ENCODE peak calls at places on chromosomes 7 and 10, in nine cellular contexts. B, Y, K, O, X, A, D, P and H are unnamed samples.
A peak's percentile ranks its signal among the peaks of the same experiment; 100 is the strongest.

GRCh38 chr10:119423510-119423874 is 119.0 kb downstream of the RGS10 start:
- DNase-seq in A (no peak), B (peak; percentile 8), O (no peak), Y (no peak), P (no peak), D (no peak), X (no peak), K (no peak), H (no peak)

GRCh38 chr7:101093907-101094306 is 8.6 kb downstream of the TRIM56 start:
- DNase-seq in Y (no peak), P (no peak), O (no peak), K (no peak), X (no peak), B (no peak), D (no peak), A (no peak), H (no peak)

GRCh38 chr10:97686301-97686961 is 610 bp downstream of the AVPI1 start:
- DNase-seq in Y (peak; percentile 10), P (no peak), B (no peak), K (no peak), A (no peak), O (no peak), X (no peak), D (no peak), H (no peak)

GRCh38 chr10:29041512-29042150 is 247.2 kb upstream of the LYZL1 start:
- DNase-seq in P (no peak), O (no peak), A (no peak), D (no peak), K (no peak), B (no peak), X (no peak), Y (no peak), H (no peak)

GRCh38 chr10:103715430-103715829 is 139.9 kb downstream of the SH3PXD2A start:
- DNase-seq in D (no peak), P (no peak), K (no peak), O (no peak), Y (no peak), B (peak; percentile 22), A (no peak), X (no peak), H (no peak)

GRCh38 chr7:106369816-106370215 is 85.0 kb upstream of the NAMPT start:
- DNase-seq in D (no peak), A (no peak), O (no peak), P (no peak), Y (no peak), X (no peak), B (no peak), K (no peak), H (no peak)

GRCh38 chr7:107045980-107046379 is 1.5 kb downstream of the PRKAR2B start:
- DNase-seq in P (no peak), A (no peak), D (peak; percentile 9), O (no peak), B (no peak), Y (no peak), X (no peak), K (no peak), H (no peak)

GRCh38 chr10:78821052-78821451 is 247.7 kb upstream of the ZMIZ1 start:
- DNase-seq in K (no peak), D (no peak), Y (no peak), A (no peak), X (no peak), O (no peak), P (no peak), B (no peak), H (no peak)

GRCh38 chr7:46625032-46625431 is 704.0 kb upstream of the IGFBP3 start:
- DNase-seq in P (no peak), O (no peak), X (no peak), A (no peak), K (no peak), D (no peak), Y (no peak), B (no peak), H (no peak)

GRCh38 chr10:130016095-130016494 is 52.0 kb upstream of the EBF3 start:
- DNase-seq in K (no peak), B (no peak), Y (no peak), X (no peak), O (no peak), D (no peak), A (no peak), P (no peak), H (no peak)

GRCh38 chr7:27165655-27166474 is 528 bp upstream of the HOXA9 start:
- DNase-seq in Y (no peak), O (no peak), A (peak; percentile 43), X (no peak), K (no peak), B (peak; percentile 20), D (no peak), P (no peak), H (no peak)

GRCh38 chr10:61464461-61465215 is 11.5 kb upstream of the TMEM26 start:
- DNase-seq in O (no peak), K (no peak), Y (no peak), X (no peak), A (no peak), D (no peak), P (no peak), B (no peak), H (no peak)

GRCh38 chr10:36765777-36766176 is 359.6 kb upstream of the ANKRD30A start:
- DNase-seq in K (no peak), D (no peak), B (no peak), X (no peak), Y (no peak), O (no peak), P (no peak), A (no peak), H (no peak)

GRCh38 chr7:128215739-128216138 is 25.3 kb upstream of the LEP start:
- DNase-seq in D (no peak), K (no peak), B (no peak), O (no peak), A (no peak), P (no peak), Y (no peak), X (no peak), H (no peak)

GRCh38 chr10:88408111-88408510 is 175.0 kb downstream of the RNLS start:
- DNase-seq in O (no peak), Y (no peak), D (no peak), K (no peak), P (no peak), A (no peak), B (no peak), X (no peak), H (no peak)

GRCh38 chr7:3650844-3651243 is 349.8 kb downstream of the SDK1 start:
- DNase-seq in X (no peak), B (no peak), K (peak; percentile 11), Y (no peak), A (no peak), P (no peak), O (no peak), D (no peak), H (no peak)

GRCh38 chr10:133128126-133129081 is 31.6 kb upstream of the KNDC1 start:
- DNase-seq in X (no peak), Y (no peak), P (no peak), A (peak; percentile 36), B (peak; percentile 26), K (no peak), D (no peak), O (no peak), H (no peak)

GRCh38 chr10:15901889-15902288 is 41.6 kb upstream of the MINDY3 start:
- DNase-seq in B (no peak), P (no peak), D (no peak), X (no peak), K (no peak), Y (no peak), O (no peak), A (no peak), H (no peak)

GRCh38 chr10:80168111-80168511 is 35.6 kb downstream of the PLAC9 start:
- DNase-seq in X (no peak), Y (no peak), A (no peak), B (no peak), P (no peak), O (no peak), D (no peak), K (peak; percentile 71), H (no peak)

GRCh38 chr10:32376780-32377179 is 29.8 kb upstream of the EPC1 start:
- DNase-seq in P (no peak), O (no peak), K (no peak), B (no peak), D (no peak), X (no peak), A (no peak), Y (no peak), H (no peak)

GRCh38 chr7:107879400-107880035 is 11.5 kb upstream of the DLD start:
- DNase-seq in K (peak; percentile 40), A (no peak), D (peak; percentile 50), B (no peak), Y (peak; percentile 52), O (no peak), X (peak; percentile 28), P (no peak), H (no peak)

GRCh38 chr7:6367701-6368211 is 80.0 kb downstream of the DAGLB start:
- DNase-seq in D (no peak), K (no peak), P (no peak), O (no peak), A (no peak), X (no peak), Y (no peak), B (no peak), H (no peak)

GRCh38 chr10:124384142-124384541 is 34.6 kb downstream of the OAT start:
- DNase-seq in A (no peak), Y (no peak), X (no peak), P (no peak), K (no peak), O (no peak), B (no peak), D (no peak), H (no peak)

GRCh38 chr10:18279202-18279601 is 139.0 kb downstream of the CACNB2 start:
- DNase-seq in P (no peak), Y (no peak), K (no peak), B (no peak), D (no peak), O (no peak), X (no peak), A (no peak), H (no peak)